ENCODE peak calls at places on chromosomes 13 and 19, in eight cellular contexts. E is left ventricle myocardium superior; J is NCI-H187; Y is AG08395; Z is RCC 7860; P is stimulated activated CD4-positive, alpha-beta T cell treated with anti-CD3 and anti-CD28 coated beads, TNF-alpha, amount 100 ng/mL, for 4 hours; A is IMR-90; H is hypothalamus. L is an unnamed sample.

GRCh38 chr13:35014606-35015005 is 72.5 kb downstream of the NBEA start:
- DNase-seq in A (no peak), Y (no peak), J (no peak), E (no peak), Z (no peak), P (no peak), H (no peak), L (no peak)

GRCh38 chr19:21483589-21484170 is 21.7 kb upstream of the ZNF429 start:
- DNase-seq in H (no peak), A (no peak), P (peak; percentile 49), E (peak; percentile 82), Z (no peak), Y (no peak), J (no peak), L (no peak)

GRCh38 chr19:46784262-46785053 is 3.9 kb downstream of the SLC1A5 start:
- DNase-seq in A (peak; percentile 95), H (no peak), Y (peak; percentile 82), Z (peak; percentile 80), J (no peak), E (peak; percentile 76), P (peak; percentile 28), L (no peak)

GRCh38 chr13:104571890-104572229 is 1505.6 kb upstream of the SLC10A2 start:
- DNase-seq in A (no peak), H (no peak), E (no peak), Y (no peak), P (no peak), J (no peak), Z (no peak), L (no peak)

GRCh38 chr19:46823049-46823448 is 27.6 kb downstream of the AP2S1 start:
- DNase-seq in Z (no peak), P (no peak), Y (no peak), A (no peak), H (no peak), E (no peak), J (no peak), L (no peak)

GRCh38 chr19:38812841-38813320 is at the start of gene LGALS4:
- DNase-seq in P (no peak), Y (no peak), Z (no peak), A (no peak), E (peak; percentile 43), J (no peak), H (no peak), L (no peak)

GRCh38 chr13:45063261-45063870 is 56.9 kb upstream of the GTF2F2 start:
- DNase-seq in A (peak; percentile 63), H (no peak), P (no peak), J (no peak), Z (no peak), Y (peak; percentile 40), E (no peak), L (no peak)

GRCh38 chr13:34143637-34144036 is 325.7 kb downstream of the RFC3 start:
- DNase-seq in A (no peak), Z (no peak), Y (no peak), P (no peak), E (no peak), J (no peak), H (no peak), L (no peak)

GRCh38 chr13:80668452-80668851 is 327.5 kb upstream of the SPRY2 start:
- DNase-seq in E (no peak), Z (no peak), Y (no peak), P (no peak), J (no peak), A (no peak), H (no peak), L (no peak)

GRCh38 chr19:28889941-28890645 is 322.9 kb downstream of the UQCRFS1 start:
- DNase-seq in J (no peak), H (no peak), Y (no peak), P (no peak), A (no peak), E (no peak), Z (peak; percentile 7), L (no peak)

GRCh38 chr13:31896427-31896826 is 135.1 kb upstream of the FRY start:
- DNase-seq in Z (no peak), E (peak; percentile 53), H (no peak), Y (peak; percentile 90), J (no peak), P (no peak), A (peak; percentile 63), L (no peak)

GRCh38 chr13:86960876-86961275 is 710.3 kb upstream of the SLITRK5 start:
- DNase-seq in A (peak; percentile 33), J (no peak), Y (no peak), E (no peak), H (no peak), Z (no peak), P (no peak), L (no peak)

GRCh38 chr13:85816413-85816812 is 17.2 kb upstream of the SLITRK6 start:
- DNase-seq in Z (no peak), A (no peak), P (no peak), J (no peak), H (no peak), E (no peak), Y (no peak), L (no peak)

GRCh38 chr13:50401721-50402510 is 386.7 kb downstream of the KCNRG start:
- DNase-seq in J (no peak), Y (peak; percentile 46), Z (no peak), H (no peak), P (no peak), A (peak; percentile 76), E (no peak), L (no peak)

GRCh38 chr19:2678043-2678671 is 24.3 kb downstream of the GNG7 start:
- DNase-seq in E (no peak), P (no peak), Y (no peak), J (no peak), A (no peak), Z (no peak), H (no peak), L (no peak)

GRCh38 chr13:44620057-44620456 is 43.9 kb upstream of the TSC22D1 start:
- DNase-seq in A (peak; percentile 45), J (no peak), Z (peak; percentile 43), E (no peak), H (no peak), Y (peak; percentile 45), P (no peak), L (no peak)

GRCh38 chr19:39237200-39238184 is 7.3 kb downstream of the IFNL3 start:
- DNase-seq in Z (no peak), A (no peak), P (no peak), H (no peak), Y (no peak), J (no peak), E (peak; percentile 32), L (no peak)

GRCh38 chr13:40777166-40777956 is 6.4 kb upstream of the MRPS31 start:
- DNase-seq in Z (peak; percentile 29), E (no peak), H (no peak), Y (peak; percentile 58), J (peak; percentile 22), P (no peak), A (peak; percentile 37), L (peak; percentile 28)

GRCh38 chr13:114131581-114132418 is 623 bp downstream of the RASA3 start:
- DNase-seq in J (no peak), E (peak; percentile 63), Y (no peak), P (no peak), Z (no peak), H (no peak), A (no peak), L (peak; percentile 59)

GRCh38 chr19:13120817-13121216 is 2.8 kb downstream of the NACC1 start:
- DNase-seq in A (peak; percentile 85), Y (peak; percentile 38), H (no peak), J (no peak), Z (no peak), E (no peak), P (no peak), L (no peak)

L was measured in frontal cortex.